ENCODE peak calls at places on chromosomes 5 and 9, in eight cellular contexts. G is Peyer's patch; S is WERI-Rb-1; E is upper lobe of right lung; Z is CD8-positive, alpha-beta T cell; K is ovary; B is SK-N-SH; V is psoas muscle. H is an unnamed sample.

GRCh38 chr9:94819161-94819677 is 92.7 kb downstream of the AOPEP start:
- DNase-seq in G (no peak), S (no peak), E (no peak), Z (no peak), K (no peak), B (peak; percentile 14), V (no peak), H (no peak)

GRCh38 chr5:42543774-42544173 is 120.5 kb downstream of the GHR start:
- DNase-seq in G (no peak), S (no peak), E (no peak), Z (no peak), K (no peak), B (no peak), V (no peak), H (no peak)

GRCh38 chr5:3715048-3715447 is 119.4 kb downstream of the IRX1 start:
- DNase-seq in G (no peak), S (no peak), E (no peak), Z (no peak), K (no peak), B (no peak), V (no peak), H (no peak)

GRCh38 chr9:132671620-132672412 is 1.6 kb downstream of the GTF3C4 start:
- DNase-seq in G (no peak), S (no peak), E (no peak), Z (no peak), K (no peak), B (no peak), V (no peak), H (no peak)

GRCh38 chr5:32276173-32276853 is 36.4 kb downstream of the MTMR12 start:
- DNase-seq in G (no peak), S (no peak), E (no peak), Z (no peak), K (no peak), B (no peak), V (no peak), H (no peak)

GRCh38 chr5:120098902-120099301 is 365.2 kb upstream of the PRR16 start:
- DNase-seq in G (no peak), S (no peak), E (no peak), Z (no peak), K (no peak), B (no peak), V (no peak), H (no peak)

GRCh38 chr5:31656806-31657205 is 17.9 kb downstream of the PDZD2 start:
- DNase-seq in G (no peak), S (no peak), E (no peak), Z (no peak), K (no peak), B (no peak), V (no peak), H (no peak)

GRCh38 chr5:6423327-6424109 is 25.1 kb upstream of the UBE2QL1 start:
- DNase-seq in G (no peak), S (no peak), E (no peak), Z (no peak), K (no peak), B (no peak), V (peak; percentile 54), H (no peak)

GRCh38 chr9:112361602-112362001 is 18.3 kb upstream of the HSDL2 start:
- DNase-seq in G (no peak), S (no peak), E (no peak), Z (peak; percentile 40), K (no peak), B (peak; percentile 18), V (no peak), H (no peak)

GRCh38 chr9:31302620-31303418 is 1081.6 kb upstream of the ACO1 start:
- DNase-seq in G (no peak), S (no peak), E (no peak), Z (no peak), K (no peak), B (no peak), V (no peak), H (no peak)

GRCh38 chr5:87944553-87945320 is 323.9 kb downstream of the TMEM161B start:
- DNase-seq in G (no peak), S (no peak), E (no peak), Z (no peak), K (no peak), B (no peak), V (peak; percentile 12), H (no peak)

GRCh38 chr5:169742773-169743296 is 105.8 kb downstream of the DOCK2 start:
- DNase-seq in G (no peak), S (no peak), E (no peak), Z (no peak), K (peak; percentile 68), B (no peak), V (no peak), H (no peak)

GRCh38 chr5:104084896-104085295 is 522.3 kb upstream of the NUDT12 start:
- DNase-seq in G (no peak), S (no peak), E (no peak), Z (no peak), K (no peak), B (no peak), V (no peak), H (no peak)

GRCh38 chr5:128674837-128675446 is 136.9 kb upstream of the FBN2 start:
- DNase-seq in G (peak; percentile 63), S (peak; percentile 63), E (no peak), Z (no peak), K (no peak), B (peak; percentile 41), V (peak; percentile 14), H (no peak)

GRCh38 chr5:148809781-148810524 is 16.5 kb upstream of the ADRB2 start:
- DNase-seq in G (no peak), S (no peak), E (no peak), Z (no peak), K (no peak), B (no peak), V (no peak), H (no peak)

GRCh38 chr9:91197232-91198181 is 164.2 kb downstream of the AUH start:
- DNase-seq in G (peak; percentile 92), S (no peak), E (no peak), Z (no peak), K (peak; percentile 61), B (no peak), V (peak; percentile 64), H (no peak)

GRCh38 chr9:88075966-88076285 is 62.3 kb downstream of the SPATA31C2 start:
- DNase-seq in G (no peak), S (no peak), E (no peak), Z (no peak), K (no peak), B (no peak), V (no peak), H (no peak)

GRCh38 chr5:35339006-35339405 is 108.7 kb upstream of the PRLR start:
- DNase-seq in G (no peak), S (no peak), E (no peak), Z (no peak), K (no peak), B (no peak), V (no peak), H (no peak)

GRCh38 chr5:141701341-141702119 is 19.5 kb upstream of the ARAP3 start:
- DNase-seq in G (no peak), S (peak; percentile 43), E (no peak), Z (no peak), K (no peak), B (no peak), V (no peak), H (no peak)

GRCh38 chr5:179256229-179257189 is 88.8 kb downstream of the ADAMTS2 start:
- DNase-seq in G (peak; percentile 32), S (no peak), E (peak; percentile 56), Z (no peak), K (peak; percentile 68), B (peak; percentile 20), V (no peak), H (no peak)

GRCh38 chr9:133167096-133167695 is 3.5 kb upstream of the GBGT1 start:
- DNase-seq in G (no peak), S (no peak), E (peak; percentile 46), Z (no peak), K (peak; percentile 19), B (no peak), V (no peak), H (no peak)

DNA sequence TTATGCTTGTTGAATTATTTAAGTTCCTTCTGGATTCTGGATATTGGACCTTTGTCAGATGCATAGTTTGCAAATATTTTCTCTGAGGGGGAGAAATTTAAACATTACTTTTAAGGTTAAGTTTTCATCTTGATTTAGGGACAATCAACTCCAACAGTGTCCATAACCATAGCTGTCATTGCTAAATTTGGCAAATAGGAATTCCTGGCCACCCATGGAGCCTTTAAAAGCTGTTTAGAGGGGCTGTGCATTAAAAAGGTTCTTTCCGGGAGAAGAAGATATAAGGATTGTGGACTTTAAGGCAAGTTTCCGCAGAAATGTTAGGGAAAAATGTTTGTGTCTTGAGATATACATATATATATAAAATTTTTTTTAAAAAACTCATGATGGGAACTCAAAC is 339.7 kb downstream of the ADAMTS6 start:
- DNase-seq in G (no peak), S (no peak), E (no peak), Z (no peak), K (no peak), B (no peak), V (no peak), H (no peak)
- H3K27ac ChIP-seq in G (no peak overlapping the region), S (no peak overlapping the region), E (no peak overlapping the region), Z (no peak overlapping the region), K (no peak overlapping the region), B (no peak overlapping the region), V (no peak overlapping the region), H (no peak overlapping the region)

GRCh38 chr9:128657796-128658195 is 1.1 kb upstream of the DYNC2I2 start:
- DNase-seq in G (no peak), S (no peak), E (no peak), Z (no peak), K (no peak), B (no peak), V (no peak), H (no peak)
- H3K27ac ChIP-seq in G (no peak overlapping the region), S (peak overlapping the region; percentile 100), E (no peak overlapping the region), Z (no peak overlapping the region), K (no peak overlapping the region), B (no peak overlapping the region), V (no peak overlapping the region), H (no peak overlapping the region)

DNA sequence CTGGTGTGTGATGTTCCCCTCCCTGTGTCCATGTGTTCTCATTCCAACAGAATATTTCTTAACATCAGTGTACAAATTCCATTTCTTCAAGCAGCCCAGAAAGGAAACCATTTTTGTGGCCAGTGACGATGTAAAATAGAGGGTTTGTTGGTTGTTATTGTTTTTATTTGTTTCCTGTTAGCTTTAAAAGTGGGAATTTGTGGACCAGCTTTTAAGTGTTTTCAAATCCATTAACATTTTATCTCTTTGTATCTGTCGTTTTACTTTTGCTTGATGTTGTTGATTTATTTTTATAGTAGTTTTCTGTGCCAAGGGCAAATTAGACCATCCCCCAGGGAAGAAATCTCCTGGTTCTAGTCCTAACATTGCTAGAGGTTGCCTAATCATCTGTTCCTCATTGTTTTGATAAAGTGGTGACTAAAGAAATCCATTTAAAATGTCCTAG is 100.0 kb downstream of the GDNF start:
- DNase-seq in G (no peak), S (no peak), E (no peak), Z (no peak), K (no peak), B (no peak), V (no peak), H (no peak)
- H3K27ac ChIP-seq in G (no peak overlapping the region), S (no peak overlapping the region), E (no peak overlapping the region), Z (no peak overlapping the region), K (no peak overlapping the region), B (no peak overlapping the region), V (no peak overlapping the region), H (no peak overlapping the region)

DNA sequence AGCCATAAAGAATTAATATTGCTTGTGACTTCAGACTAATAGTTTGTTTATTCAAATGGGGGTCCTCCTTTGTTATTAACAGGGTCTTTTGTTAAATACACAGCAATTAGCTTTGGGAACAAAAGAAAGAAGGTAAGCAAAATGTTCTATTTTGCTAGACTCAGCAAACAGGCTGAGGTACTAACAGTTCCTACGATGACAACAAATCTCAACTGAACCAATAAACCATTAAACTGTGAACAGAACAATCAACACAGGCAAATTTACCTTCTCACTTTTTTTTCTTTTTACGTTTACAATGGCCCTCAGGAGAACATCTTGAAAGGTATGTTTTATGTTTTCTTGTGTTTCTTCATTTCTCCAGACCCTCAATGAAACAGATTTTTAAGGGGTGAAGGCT is 207.2 kb downstream of the NFIB start:
- DNase-seq in G (no peak), S (no peak), E (no peak), Z (no peak), K (no peak), B (no peak), V (no peak), H (no peak)
- H3K27ac ChIP-seq in G (no peak overlapping the region), S (no peak overlapping the region), E (no peak overlapping the region), Z (no peak overlapping the region), K (no peak overlapping the region), B (peak overlapping the region; percentile 50), V (no peak overlapping the region), H (no peak overlapping the region)

H was measured in vagina.